ENCODE peak calls at places on chromosomes 1 and 21, in four cellular contexts. M is A549, B is HepG2, S is K562. Y is an unnamed sample.

GRCh38 chr1:53107570-53108322 is 34.7 kb downstream of the SLC1A7 start:
- DNase-seq in M (peak), B (peak), S (no peak), Y (no peak)

GRCh38 chr1:234588402-234588801 is 21.6 kb downstream of the IRF2BP2 start:
- DNase-seq in M (no peak), B (no peak), S (no peak), Y (no peak)

GRCh38 chr1:245512181-245512888 is 357.6 kb downstream of the KIF26B start:
- DNase-seq in M (no peak), B (no peak), S (no peak), Y (no peak)

GRCh38 chr21:35942211-35943144 is 117.8 kb downstream of the SETD4 start:
- DNase-seq in M (no peak), B (no peak), S (no peak), Y (no peak)

GRCh38 chr1:40391688-40392145 is 18.2 kb downstream of the SMAP2 start:
- DNase-seq in M (no peak), B (no peak), S (no peak), Y (no peak)

GRCh38 chr1:203306970-203307541 is 1.7 kb downstream of the BTG2 start:
- DNase-seq in M (no peak), B (no peak), S (no peak), Y (peak)

GRCh38 chr1:235888119-235888643 is 21.5 kb upstream of the LYST start:
- DNase-seq in M (no peak), B (no peak), S (no peak), Y (no peak)

GRCh38 chr1:153617677-153618076 is 1.6 kb upstream of the S100A14 start:
- DNase-seq in M (no peak), B (no peak), S (peak), Y (peak)

GRCh38 chr1:172467446-172467845 is 23.6 kb upstream of the PIGC start:
- DNase-seq in M (no peak), B (peak), S (no peak), Y (no peak)

GRCh38 chr1:172826096-172826741 is 167.3 kb downstream of the FASLG start:
- DNase-seq in M (peak), B (peak), S (no peak), Y (no peak)

GRCh38 chr1:73953186-73953585 is 244.8 kb downstream of the LRRIQ3 start:
- DNase-seq in M (no peak), B (no peak), S (no peak), Y (no peak)

GRCh38 chr1:106378261-106378660 is 678.2 kb upstream of the PRMT6 start:
- DNase-seq in M (no peak), B (no peak), S (no peak), Y (no peak)

GRCh38 chr1:183126000-183126366 is 60.1 kb upstream of the LAMC2 start:
- DNase-seq in M (no peak), B (no peak), S (no peak), Y (no peak)

GRCh38 chr1:11780380-11781147 is 18.6 kb downstream of the C1orf167 start:
- DNase-seq in M (no peak), B (no peak), S (no peak), Y (no peak)

GRCh38 chr1:92909321-92909720 is 51.9 kb downstream of the DIPK1A start:
- DNase-seq in M (no peak), B (no peak), S (no peak), Y (no peak)

GRCh38 chr1:170545476-170545875 is 13.5 kb downstream of the GORAB start:
- DNase-seq in M (no peak), B (no peak), S (no peak), Y (no peak)

GRCh38 chr1:67759692-67760029 is 73.6 kb downstream of the GNG12 start:
- DNase-seq in M (no peak), B (no peak), S (no peak), Y (no peak)

GRCh38 chr1:156742017-156742416 is 1.1 kb upstream of the MRPL24 start:
- DNase-seq in M (no peak), B (no peak), S (no peak), Y (no peak)

GRCh38 chr21:29102791-29103257 is 27.6 kb upstream of the MAP3K7CL start:
- DNase-seq in M (no peak), B (peak), S (no peak), Y (no peak)

GRCh38 chr1:241742084-241742483 is 90.0 kb downstream of the WDR64 start:
- DNase-seq in M (no peak), B (no peak), S (no peak), Y (no peak)

GRCh38 chr1:197519741-197520334 is 251.8 kb downstream of the CRB1 start:
- DNase-seq in M (peak), B (peak), S (peak), Y (no peak)

GRCh38 chr1:150995896-150996295 is 10.8 kb downstream of the MINDY1 start:
- DNase-seq in M (no peak), B (no peak), S (peak), Y (peak)

GRCh38 chr1:31617917-31618746 is 643 bp downstream of the HCRTR1 start:
- DNase-seq in M (peak), B (peak), S (peak), Y (peak)

GRCh38 chr1:167312871-167313270 is 92.2 kb downstream of the POU2F1 start:
- DNase-seq in M (no peak), B (no peak), S (no peak), Y (no peak)

GRCh38 chr21:39281207-39281606 is 32.2 kb downstream of the BRWD1 start:
- DNase-seq in M (no peak), B (no peak), S (no peak), Y (no peak)

GRCh38 chr1:62870148-62870547 is 86.2 kb downstream of the ATG4C start:
- DNase-seq in M (no peak), B (peak), S (no peak), Y (no peak)

GRCh38 chr1:77608893-77609292 is 73.6 kb downstream of the ZZZ3 start:
- DNase-seq in M (no peak), B (no peak), S (no peak), Y (no peak)

GRCh38 chr1:16464917-16465625 is 24.5 kb downstream of the NECAP2 start:
- DNase-seq in M (no peak), B (no peak), S (no peak), Y (no peak)

GRCh38 chr1:110480356-110481096 is 29.6 kb downstream of the PROK1 start:
- DNase-seq in M (no peak), B (no peak), S (no peak), Y (no peak)

GRCh38 chr1:110482662-110483307 is 31.8 kb downstream of the PROK1 start:
- DNase-seq in M (no peak), B (no peak), S (no peak), Y (no peak)

GRCh38 chr1:110483308-110483685 is 32.3 kb downstream of the PROK1 start:
- DNase-seq in M (no peak), B (no peak), S (no peak), Y (no peak)

GRCh38 chr1:110484801-110485200 is 33.9 kb downstream of the PROK1 start:
- DNase-seq in M (no peak), B (no peak), S (no peak), Y (no peak)

DNA sequence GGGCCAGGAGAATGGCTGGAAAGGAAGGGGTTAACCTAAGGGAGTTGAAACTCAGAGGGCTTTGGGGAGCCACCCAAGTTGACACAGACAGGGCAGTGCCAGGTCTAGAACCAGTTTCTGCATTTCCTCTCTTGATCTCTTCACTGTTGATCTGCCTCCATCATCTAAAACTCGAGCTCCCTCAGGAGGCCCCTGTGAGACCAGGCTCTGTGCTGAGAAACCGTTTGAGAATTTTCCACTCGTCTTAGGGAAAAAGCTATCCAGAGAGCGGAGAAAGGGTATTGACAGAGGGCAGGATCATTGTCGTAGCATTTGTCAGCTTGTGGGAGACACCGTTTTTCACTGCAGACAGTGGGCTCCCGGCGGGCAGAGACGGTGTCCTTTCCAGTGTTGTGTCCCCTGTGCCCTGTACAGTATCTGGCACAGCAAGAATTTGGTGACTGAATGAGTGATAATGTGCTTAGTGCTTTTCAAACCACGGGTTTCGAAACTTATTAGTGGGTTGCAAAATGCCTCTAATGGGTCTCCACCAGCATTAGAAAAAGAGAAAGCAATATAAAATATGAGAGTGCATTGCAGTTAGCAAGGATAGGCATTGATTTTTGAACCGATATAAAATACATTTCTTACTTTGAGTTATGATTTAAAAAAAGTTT is 31.1 kb downstream of the PROK1 start:
- DNase-seq in M (no peak), B (no peak), S (no peak), Y (no peak)
- TF ChIP-seq NR3C1 in M (no peak), B (no peak), S (no peak), Y (no peak)

GRCh38 chr1:43272576-43273571 is 3.1 kb downstream of the TMEM125 start:
- DNase-seq in M (no peak), B (no peak), S (no peak), Y (no peak)

GRCh38 chr1:43274804-43275180 is 5.0 kb downstream of the TMEM125 start:
- DNase-seq in M (no peak), B (no peak), S (no peak), Y (no peak)

GRCh38 chr1:43273708-43274107 is 3.9 kb downstream of the TMEM125 start:
- DNase-seq in M (no peak), B (no peak), S (no peak), Y (no peak)

GRCh38 chr1:43275826-43276620 is 6.2 kb downstream of the TMEM125 start:
- DNase-seq in M (no peak), B (no peak), S (no peak), Y (no peak)

DNA sequence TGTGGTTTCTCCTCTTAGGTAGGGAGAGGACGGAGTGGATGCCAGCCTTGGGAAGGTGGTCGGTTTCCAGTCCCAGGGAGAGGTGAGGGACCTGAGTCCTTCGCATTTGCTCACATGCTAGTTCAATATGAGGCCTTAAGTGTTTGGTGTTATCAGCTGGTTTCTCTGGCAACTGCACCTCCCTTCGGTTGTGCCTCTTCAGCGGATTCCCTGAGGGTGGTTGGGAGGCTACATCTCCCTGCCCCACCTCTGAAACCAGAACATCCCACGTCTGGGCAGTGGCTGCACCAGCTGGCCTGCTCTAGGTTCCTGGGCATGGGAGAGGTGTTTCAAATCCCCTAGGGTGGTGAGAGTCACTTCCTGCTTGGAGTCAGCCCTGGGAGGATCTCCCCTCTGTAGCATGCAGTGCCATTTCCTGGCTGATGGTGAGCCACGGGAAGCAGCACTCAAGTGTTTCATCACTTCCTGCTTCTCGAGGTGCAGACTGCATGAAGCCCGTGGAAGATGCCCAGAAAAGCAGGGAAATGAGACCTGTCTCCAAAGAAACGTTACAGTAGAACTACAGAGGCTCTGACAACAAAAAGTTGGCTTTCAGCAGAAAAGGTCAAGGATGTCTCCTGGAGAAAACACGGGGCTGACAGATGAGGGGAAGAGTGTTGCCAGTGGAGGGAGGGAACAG is 4.5 kb downstream of the TMEM125 start:
- DNase-seq in M (no peak), B (no peak), S (no peak), Y (no peak)
- TF ChIP-seq NR3C1 in M (no peak), B (no peak), S (no peak), Y (no peak)

GRCh38 chr1:211068976-211069375 is 65.0 kb downstream of the KCNH1 start:
- DNase-seq in M (no peak), B (no peak), S (no peak), Y (no peak)
- TF ChIP-seq NR3C1 in M (no peak), B (no peak), S (no peak), Y (no peak)

GRCh38 chr1:2382621-2383361 is 8.6 kb downstream of the MORN1 start:
- DNase-seq in M (peak), B (peak), S (peak), Y (peak)
- TF ChIP-seq NR3C1 in M (no peak), B (no peak), S (no peak), Y (no peak)

DNA sequence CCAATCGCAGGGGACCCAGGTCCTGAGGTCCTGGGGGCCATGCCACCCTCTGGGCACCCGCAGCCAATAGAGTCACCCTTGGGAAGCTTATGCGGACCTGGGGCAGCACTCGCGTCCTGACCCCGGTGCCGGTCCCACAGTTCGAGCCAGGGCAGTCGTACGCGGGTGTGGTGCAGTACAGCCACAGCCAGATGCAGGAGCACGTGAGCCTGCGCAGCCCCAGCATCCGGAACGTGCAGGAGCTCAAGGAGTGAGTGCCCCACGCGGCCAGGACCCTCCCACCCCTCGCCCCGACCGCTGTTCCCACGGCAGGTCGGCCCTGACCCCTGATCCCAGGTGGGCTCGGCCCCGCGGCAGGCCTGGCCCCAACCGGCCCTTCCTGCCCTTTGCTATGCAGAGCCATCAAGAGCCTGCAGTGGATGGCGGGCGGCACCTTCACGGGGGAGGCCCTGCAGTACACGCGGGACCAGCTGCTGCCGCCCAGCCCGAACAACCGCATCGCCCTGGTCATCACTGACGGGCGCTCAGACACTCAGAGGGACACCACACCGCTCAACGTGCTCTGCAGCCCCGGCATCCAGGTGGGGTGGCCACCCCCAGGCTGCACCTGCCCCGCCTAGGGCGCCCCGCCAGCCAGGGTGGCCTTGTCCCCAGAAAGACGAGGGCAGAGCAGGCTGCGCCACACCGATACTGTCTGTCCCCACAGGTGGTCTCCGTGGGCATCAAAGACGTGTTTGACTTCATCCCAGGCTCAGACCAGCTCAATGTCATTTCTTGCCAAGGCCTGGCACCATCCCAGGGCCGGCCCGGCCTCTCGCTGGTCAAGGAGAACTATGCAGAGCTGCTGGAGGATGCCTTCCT is 20.5 kb downstream of the COL6A1 start:
- DNase-seq in M (no peak), B (no peak), S (no peak), Y (peak)
- TF ChIP-seq NR3C1 in M (no peak), B (no peak), S (no peak), Y (no peak)

GRCh38 chr1:36515315-36516138 is 32.8 kb upstream of the CSF3R start:
- DNase-seq in M (no peak), B (no peak), S (no peak), Y (no peak)
- TF ChIP-seq NR3C1 in M (no peak), B (no peak), S (no peak), Y (no peak)

GRCh38 chr1:24154215-24154614 is 11.3 kb upstream of the IL22RA1 start:
- DNase-seq in M (no peak), B (no peak), S (no peak), Y (no peak)

GRCh38 chr1:24156542-24157260 is 13.8 kb upstream of the IL22RA1 start:
- DNase-seq in M (no peak), B (no peak), S (no peak), Y (no peak)

GRCh38 chr1:24152631-24153494 is 9.9 kb upstream of the IL22RA1 start:
- DNase-seq in M (no peak), B (no peak), S (no peak), Y (no peak)

GRCh38 chr1:24157921-24158481 is 15.1 kb upstream of the IL22RA1 start:
- DNase-seq in M (peak), B (no peak), S (no peak), Y (peak)

GRCh38 chr1:24155011-24155782 is 12.3 kb upstream of the IL22RA1 start:
- DNase-seq in M (peak), B (peak), S (peak), Y (peak)
- TF ChIP-seq NR3C1 in M (no peak), B (no peak), S (no peak), Y (no peak)

DNA sequence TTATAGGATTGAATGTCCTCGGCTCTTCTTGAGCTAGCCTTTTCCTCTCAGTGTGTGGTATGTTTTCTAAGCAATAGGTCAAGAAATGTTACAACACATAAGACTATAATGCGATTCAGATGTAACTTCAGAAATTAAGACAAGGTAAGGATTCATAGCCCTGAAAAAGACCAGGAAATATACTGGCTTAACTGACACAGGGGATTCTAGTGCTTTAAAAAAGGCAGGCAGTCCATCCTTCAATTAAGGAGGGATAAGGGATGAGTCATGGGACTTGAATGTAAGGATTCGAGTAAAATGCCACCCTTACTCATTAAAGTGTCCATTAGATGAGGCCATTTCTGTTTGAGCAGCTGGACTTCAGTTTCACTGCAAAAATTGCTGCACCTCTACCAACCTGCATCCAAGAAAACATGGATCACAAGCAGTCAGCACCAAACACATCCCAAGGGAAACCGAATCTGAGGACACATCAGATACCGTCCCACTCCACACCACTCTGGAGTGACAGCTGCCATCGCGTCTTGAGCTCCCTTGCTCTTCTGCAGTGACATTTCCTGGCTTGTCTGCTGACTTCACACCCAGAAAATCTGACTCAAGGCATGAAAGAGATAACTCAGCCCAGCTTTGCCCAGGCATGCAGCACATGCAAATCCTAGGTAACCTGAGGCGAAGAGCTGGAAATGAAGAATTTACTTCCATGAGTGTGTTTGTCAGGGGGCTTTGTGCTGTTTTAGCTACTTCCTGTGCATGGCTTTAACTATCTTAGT is 37.8 kb downstream of the NGF start:
- DNase-seq in M (no peak), B (no peak), S (no peak), Y (no peak)
- TF ChIP-seq NR3C1 in M (no peak), B (no peak), S (no peak), Y (no peak)

DNA sequence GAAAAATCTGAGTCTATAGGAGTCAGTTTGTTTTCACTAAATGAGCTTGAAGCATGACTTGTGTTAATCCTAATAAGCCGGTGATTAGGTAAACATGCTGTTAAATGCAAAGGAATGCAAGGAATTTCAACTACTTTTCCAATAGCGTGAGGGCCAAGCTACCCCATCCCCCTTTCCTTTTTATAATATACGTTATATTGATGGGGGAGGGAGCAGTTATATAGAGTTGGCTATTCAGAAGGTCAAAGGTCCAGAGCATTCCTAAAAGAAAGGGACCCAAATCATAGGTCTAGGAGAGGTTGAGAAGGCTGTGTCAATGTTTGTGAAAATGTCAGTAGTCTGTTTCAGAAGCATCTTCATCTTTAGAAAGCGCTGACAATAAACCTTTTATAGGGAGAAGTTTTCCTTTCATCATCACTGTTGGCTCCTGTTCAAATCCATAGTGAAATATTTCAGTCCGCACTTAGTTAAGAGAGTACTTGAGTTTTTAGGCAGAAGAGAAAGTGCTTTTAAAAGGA is 3.8 kb downstream of the CCN1 start:
- DNase-seq in M (no peak), B (peak), S (no peak), Y (no peak)
- TF ChIP-seq NR3C1 in M (no peak), B (no peak), S (no peak), Y (no peak)

Y was measured in WTC11.